ENCODE peak calls at places on chromosomes 11 and 22, in four cellular contexts. G is ovary, J is iPS DF 6.9, Q is transverse colon. N is an unnamed sample. For H3K4me1, the result is how much of the 10 kb centered on the place peaks cover.

GRCh38 chr22:21455334-21456089 is 11.7 kb upstream of the TMEM191C start:
- DNase-seq in G (no peak), J (no peak), Q (no peak), N (peak)

GRCh38 chr11:832529-833113 is at the start of gene CD151:
- DNase-seq in G (no peak), J (no peak), Q (peak), N (peak)

GRCh38 chr11:95512682-95513081 is 276.9 kb downstream of the FAM76B start:
- DNase-seq in G (peak), J (no peak), Q (peak), N (peak)

GRCh38 chr11:315051-315481 is 1.2 kb downstream of the IFITM1 start:
- DNase-seq in G (no peak), J (no peak), Q (no peak), N (no peak)

GRCh38 chr11:61532136-61533038 is 23.8 kb downstream of the LRRC10B start:
- DNase-seq in G (no peak), J (peak), Q (peak), N (no peak)

GRCh38 chr11:15911377-15912044 is 444.8 kb downstream of the SOX6 start:
- DNase-seq in G (peak), J (no peak), Q (no peak), N (peak)

GRCh38 chr22:23800297-23801237 is 13.8 kb downstream of the SMARCB1 start:
- DNase-seq in G (no peak), J (no peak), Q (no peak), N (no peak)

GRCh38 chr22:50014053-50014501 is 1.5 kb upstream of the IL17REL start:
- DNase-seq in G (no peak), J (no peak), Q (peak), N (no peak)

GRCh38 chr11:2142762-2143202 is 3.6 kb upstream of the IGF2 start:
- DNase-seq in G (no peak), J (no peak), Q (no peak), N (no peak)

GRCh38 chr11:122659676-122660571 is 4.4 kb downstream of the UBASH3B start:
- DNase-seq in G (no peak), J (no peak), Q (no peak), N (no peak)

GRCh38 chr11:121090145-121090721 is 10.8 kb upstream of the TECTA start:
- DNase-seq in G (no peak), J (no peak), Q (no peak), N (no peak)

GRCh38 chr11:26510201-26510600 is 61.9 kb downstream of the MUC15 start:
- DNase-seq in G (no peak), J (no peak), Q (no peak), N (no peak)

GRCh38 chr11:88508558-88508807 is 170.9 kb upstream of the CTSC start:
- DNase-seq in G (no peak), J (no peak), Q (no peak), N (no peak)

GRCh38 chr11:92789761-92790160 is 179.7 kb upstream of the MTNR1B start:
- DNase-seq in G (no peak), J (no peak), Q (no peak), N (no peak)

GRCh38 chr11:47189100-47189834 is 3.0 kb upstream of the PACSIN3 start:
- DNase-seq in G (no peak), J (no peak), Q (no peak), N (no peak)

GRCh38 chr11:70371241-70371640 is 27.1 kb upstream of the CTTN start:
- DNase-seq in G (no peak), J (no peak), Q (no peak), N (no peak)

GRCh38 chr22:36743011-36743410 is 32.9 kb downstream of the IFT27 start:
- DNase-seq in G (no peak), J (no peak), Q (no peak), N (no peak)

GRCh38 chr11:64842851-64843841 is 1.3 kb downstream of the CDC42BPG start:
- DNase-seq in G (no peak), J (no peak), Q (peak), N (no peak)

GRCh38 chr11:92314499-92314898 is 89.9 kb downstream of the FAT3 start:
- DNase-seq in G (no peak), J (no peak), Q (no peak), N (no peak)

GRCh38 chr11:65552413-65552951 is 5.7 kb downstream of the LTBP3 start:
- DNase-seq in G (no peak), J (no peak), Q (no peak), N (no peak)

GRCh38 chr11:57639321-57640067 is 10.2 kb downstream of the YPEL4 start:
- DNase-seq in G (peak), J (peak), Q (no peak), N (no peak)

GRCh38 chr11:85768473-85769146 is 42.3 kb downstream of the SYTL2 start:
- DNase-seq in G (no peak), J (no peak), Q (no peak), N (no peak)

GRCh38 chr11:20127671-20128527 is 32.4 kb downstream of the DBX1 start:
- DNase-seq in G (peak), J (no peak), Q (peak), N (peak)

GRCh38 chr11:3188496-3189192 is 23.5 kb upstream of the OSBPL5 start:
- DNase-seq in G (no peak), J (no peak), Q (no peak), N (no peak)

GRCh38 chr11:129960216-129961214 is 42.1 kb downstream of the PRDM10 start:
- DNase-seq in G (no peak), J (no peak), Q (no peak), N (no peak)

GRCh38 chr22:35605787-35606492 is 11.2 kb downstream of the MB start:
- DNase-seq in G (no peak), J (no peak), Q (no peak), N (no peak)

GRCh38 chr11:65432133-65432650 is 9.6 kb downstream of the NEAT1 start:
- DNase-seq in G (no peak), J (no peak), Q (no peak), N (no peak)

DNA sequence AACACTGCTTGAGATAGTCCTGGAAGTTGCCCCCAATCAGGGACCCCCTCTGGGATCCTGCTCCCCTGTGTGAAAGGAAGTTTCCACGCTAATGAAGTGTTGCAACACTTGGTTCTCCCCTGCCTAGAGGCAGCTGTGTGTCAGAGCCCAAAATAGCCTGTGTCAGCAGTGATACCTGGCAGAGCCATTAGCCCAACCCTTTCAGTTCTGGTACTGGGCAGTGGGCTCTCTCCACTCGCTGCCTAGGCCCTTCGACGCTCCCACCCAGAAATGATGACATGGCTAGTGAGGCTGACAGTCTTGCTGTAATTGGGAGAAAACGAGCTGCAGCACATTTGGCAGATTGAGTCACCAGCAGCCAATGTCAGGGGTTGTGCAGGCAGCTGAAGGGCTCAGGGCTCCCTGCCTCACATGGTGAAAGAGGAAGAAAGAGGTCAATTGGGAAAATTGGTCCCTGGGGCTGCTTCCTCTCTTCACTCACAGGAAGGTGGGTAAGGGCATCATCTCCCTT is 1.4 kb upstream of the NXF1 start:
- DNase-seq in G (no peak), J (no peak), Q (peak), N (peak)
- H3K27ac ChIP-seq in G (no peak), J (no peak), Q (peak), N (peak)

GRCh38 chr22:47152236-47152635 is 389.8 kb downstream of the TBC1D22A start:
- DNase-seq in G (no peak), J (no peak), Q (no peak), N (no peak)
- H3K4me1 ChIP-seq in G (under half), J (under half), Q (under half), N (under half)

GRCh38 chr11:112697779-112698178 is 263.4 kb upstream of the NCAM1 start:
- DNase-seq in G (no peak), J (no peak), Q (no peak), N (no peak)
- H3K27ac ChIP-seq in G (no peak), J (no peak), Q (no peak), N (no peak)

GRCh38 chr22:40729284-40729683 is 50.0 kb downstream of the MCHR1 start:
- DNase-seq in G (no peak), J (no peak), Q (no peak), N (no peak)
- H3K4me1 ChIP-seq in G (under half), J (under half), Q (under half), N (under half)